ENCODE peak calls at places on chromosomes 13 and 19, in six cellular contexts. C is fibroblast of mammary gland, S is GM13976, Q is heart right ventricle, H is nephron progenitor cell, X is lower leg skin. P is an unnamed sample.

GRCh38 chr13:38943231-38943630 is 47.4 kb downstream of the STOML3 start:
- DNase-seq in X (no peak), H (no peak), C (no peak), Q (no peak), S (no peak), P (no peak)

GRCh38 chr19:17081672-17082630 is 6.4 kb downstream of the MYO9B start:
- DNase-seq in H (no peak), S (no peak), X (no peak), C (no peak), Q (peak), P (no peak)

GRCh38 chr19:53951436-53951835 is 11.3 kb upstream of the CACNG8 start:
- DNase-seq in C (no peak), S (no peak), Q (no peak), H (no peak), X (no peak), P (no peak)

GRCh38 chr19:7670150-7670784 is 1.4 kb downstream of the RETN start:
- DNase-seq in H (peak), S (no peak), X (no peak), Q (no peak), C (no peak), P (no peak)

GRCh38 chr13:90084684-90085290 is 1262.7 kb upstream of the MIR17HG start:
- DNase-seq in C (peak), S (no peak), H (no peak), X (no peak), Q (no peak), P (no peak)

GRCh38 chr19:30130356-30131122 is 188.5 kb downstream of the URI1 start:
- DNase-seq in X (no peak), H (no peak), Q (no peak), C (no peak), S (no peak), P (no peak)

GRCh38 chr19:19262190-19263057 is 10.7 kb downstream of the TM6SF2 start:
- DNase-seq in C (no peak), H (peak), S (no peak), Q (no peak), X (no peak), P (no peak)

GRCh38 chr13:49366841-49367240 is 77.0 kb downstream of the CAB39L start:
- DNase-seq in Q (no peak), X (no peak), S (no peak), H (no peak), C (peak), P (no peak)

GRCh38 chr19:2343289-2343982 is 15.0 kb downstream of the SPPL2B start:
- DNase-seq in X (no peak), Q (no peak), S (no peak), H (no peak), C (no peak), P (no peak)

GRCh38 chr19:15256708-15257331 is 24.6 kb upstream of the EPHX3 start:
- DNase-seq in C (no peak), X (no peak), Q (no peak), S (no peak), H (no peak), P (no peak)

GRCh38 chr19:15255359-15255990 is 23.2 kb upstream of the EPHX3 start:
- DNase-seq in S (no peak), H (no peak), X (no peak), Q (no peak), C (no peak), P (no peak)

GRCh38 chr19:15260939-15261338 is 28.7 kb upstream of the EPHX3 start:
- DNase-seq in S (no peak), X (no peak), Q (no peak), C (no peak), H (no peak), P (no peak)

GRCh38 chr19:15259900-15260299 is 27.7 kb upstream of the EPHX3 start:
- DNase-seq in X (no peak), S (no peak), Q (no peak), H (peak), C (no peak), P (no peak)

GRCh38 chr19:15257782-15258181 is 25.5 kb upstream of the EPHX3 start:
- DNase-seq in X (no peak), S (no peak), C (no peak), Q (no peak), H (no peak), P (no peak)
- TF ChIP-seq CTCF in X (no peak), S (no peak), C (no peak), Q (no peak), H (no peak), P (no peak)

GRCh38 chr13:30159446-30159839 is 147.9 kb downstream of the KATNAL1 start:
- DNase-seq in C (peak), H (no peak), X (no peak), Q (no peak), S (peak), P (no peak)

GRCh38 chr13:30156826-30157615 is 150.3 kb downstream of the KATNAL1 start:
- DNase-seq in C (no peak), X (no peak), H (no peak), S (no peak), Q (no peak), P (no peak)

GRCh38 chr13:30156270-30156669 is 151.1 kb downstream of the KATNAL1 start:
- DNase-seq in C (no peak), S (peak), H (no peak), X (no peak), Q (no peak), P (no peak)

GRCh38 chr13:30157616-30157993 is 149.7 kb downstream of the KATNAL1 start:
- DNase-seq in X (no peak), C (no peak), S (peak), H (no peak), Q (no peak), P (no peak)

GRCh38 chr13:30158774-30159445 is 148.4 kb downstream of the KATNAL1 start:
- DNase-seq in S (peak), H (no peak), X (no peak), Q (no peak), C (peak), P (no peak)
- TF ChIP-seq CTCF in S (peak), H (no peak), X (no peak), Q (no peak), C (peak), P (peak)

GRCh38 chr13:102836471-102836870 is 9.4 kb upstream of the ERCC5 start:
- DNase-seq in S (no peak), Q (no peak), H (no peak), X (no peak), C (no peak), P (no peak)
- TF ChIP-seq CTCF in S (no peak), Q (no peak), H (no peak), X (no peak), C (no peak), P (no peak)

GRCh38 chr13:35672611-35673010 is 196.1 kb upstream of the MAB21L1 start:
- DNase-seq in S (no peak), X (no peak), H (no peak), C (no peak), Q (no peak), P (no peak)
- TF ChIP-seq CTCF in S (no peak), X (no peak), H (no peak), C (no peak), Q (no peak), P (no peak)

GRCh38 chr13:83943530-83944279 is 61.4 kb upstream of the SLITRK1 start:
- DNase-seq in S (no peak), C (no peak), H (no peak), Q (no peak), X (no peak), P (no peak)
- TF ChIP-seq CTCF in S (no peak), C (no peak), H (no peak), Q (no peak), X (no peak), P (no peak)

P was measured in GM12864.